ENCODE peak calls at places on chromosomes 3 and 15, in nine cellular contexts. C is OCI-LY7, I is MM.1S, V is HCT116, A is GM23338, O is PC-3, T is GM23248, P is SK-N-SH, Q is hepatocyte. Z is an unnamed sample.

GRCh38 chr3:168467085-168467714 is 371.5 kb upstream of the GOLIM4 start:
- DNase-seq in C (no peak), I (peak), V (no peak), A (peak), O (peak), T (peak), P (peak), Q (peak), Z (peak)

GRCh38 chr15:79474252-79474651 is 42.1 kb downstream of the MINAR1 start:
- DNase-seq in C (no peak), I (no peak), V (no peak), A (no peak), O (no peak), T (peak), P (no peak), Q (no peak), Z (no peak)

GRCh38 chr3:101940521-101940992 is 91.2 kb downstream of the NFKBIZ start:
- DNase-seq in C (no peak), I (no peak), V (no peak), A (peak), O (peak), T (peak), P (peak), Q (peak), Z (peak)

GRCh38 chr3:141738636-141739363 is 702 bp downstream of the RNF7 start:
- DNase-seq in C (peak), I (peak), V (no peak), A (no peak), O (peak), T (peak), P (peak), Q (peak), Z (peak)

GRCh38 chr3:74122281-74122680 is 492.2 kb downstream of the CNTN3 start:
- DNase-seq in C (no peak), I (no peak), V (no peak), A (no peak), O (no peak), T (no peak), P (no peak), Q (no peak), Z (no peak)

GRCh38 chr15:61613729-61614128 is 384.6 kb upstream of the RORA start:
- DNase-seq in C (no peak), I (no peak), V (no peak), A (peak), O (no peak), T (no peak), P (no peak), Q (no peak), Z (no peak)

GRCh38 chr3:184359610-184360009 is 1.8 kb downstream of the CLCN2 start:
- DNase-seq in C (no peak), I (no peak), V (no peak), A (peak), O (no peak), T (no peak), P (no peak), Q (no peak), Z (peak)

GRCh38 chr3:79809106-79809505 is 41.3 kb upstream of the ROBO1 start:
- DNase-seq in C (no peak), I (no peak), V (no peak), A (no peak), O (no peak), T (no peak), P (no peak), Q (no peak), Z (no peak)

GRCh38 chr3:193515884-193516438 is 38.7 kb downstream of the ATP13A4 start:
- DNase-seq in C (no peak), I (no peak), V (no peak), A (no peak), O (no peak), T (no peak), P (no peak), Q (peak), Z (no peak)

GRCh38 chr15:64112077-64112772 is 16.4 kb downstream of the SNX1 start:
- DNase-seq in C (no peak), I (no peak), V (no peak), A (no peak), O (no peak), T (peak), P (no peak), Q (peak), Z (no peak)
- TF ChIP-seq EZH2phosphoT487 in C (no peak), I (no peak), V (no peak), A (no peak), O (no peak), T (no peak), P (no peak), Q (no peak), Z (no peak)

GRCh38 chr15:31157644-31158069 is 56.1 kb upstream of the TRPM1 start:
- DNase-seq in C (no peak), I (peak), V (no peak), A (no peak), O (no peak), T (no peak), P (no peak), Q (peak), Z (no peak)
- TF ChIP-seq EZH2phosphoT487 in C (no peak), I (no peak), V (no peak), A (no peak), O (no peak), T (no peak), P (no peak), Q (no peak), Z (no peak)

DNA sequence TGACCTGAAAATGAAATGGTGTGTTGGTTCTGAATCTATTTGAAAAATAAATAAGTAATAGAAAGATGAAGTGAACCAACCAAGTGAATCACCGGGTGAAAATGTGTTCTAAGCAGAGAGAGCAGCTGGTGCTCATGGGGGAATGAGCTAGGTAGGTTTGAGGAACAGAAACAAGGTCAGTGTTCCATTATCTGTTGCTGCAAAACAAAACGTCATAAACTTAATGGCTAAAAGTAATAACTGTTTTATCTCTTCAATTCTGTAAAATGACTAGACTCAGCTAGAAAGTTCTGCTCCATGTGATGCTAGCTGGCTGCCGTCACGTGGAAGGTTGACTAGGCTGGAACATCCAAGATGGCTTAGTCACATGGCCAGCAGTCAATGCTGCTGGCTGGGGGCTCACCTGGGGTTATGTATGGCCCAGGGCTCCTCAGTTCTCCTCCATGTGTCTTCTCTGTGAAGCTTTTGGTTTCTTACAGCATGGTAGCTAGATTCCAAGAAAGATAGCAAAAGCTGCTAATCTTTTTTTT is 13.3 kb upstream of the SH3BP5 start:
- DNase-seq in C (peak), I (no peak), V (no peak), A (no peak), O (no peak), T (peak), P (no peak), Q (no peak), Z (no peak)
- TF ChIP-seq EZH2phosphoT487 in C (no peak), I (no peak), V (no peak), A (no peak), O (no peak), T (no peak), P (no peak), Q (no peak), Z (no peak)

GRCh38 chr3:29466442-29466841 is 185.6 kb downstream of the RBMS3 start:
- DNase-seq in C (no peak), I (no peak), V (no peak), A (no peak), O (no peak), T (no peak), P (no peak), Q (no peak), Z (no peak)
- TF ChIP-seq EZH2phosphoT487 in C (no peak), I (no peak), V (no peak), A (no peak), O (no peak), T (no peak), P (no peak), Q (no peak), Z (no peak)